ENCODE peak calls at places on chromosome 19, in five cellular contexts. Z is GM23248, U is HCT116, B is hepatocyte, D is Karpas-422. S is an unnamed sample.

GRCh38 chr19:28285917-28286316 is 927.0 kb downstream of the UQCRFS1 start:
- DNase-seq in U (no peak), B (no peak), Z (no peak), D (no peak), S (no peak)

GRCh38 chr19:23283925-23284324 is 33.7 kb upstream of the ZNF724 start:
- DNase-seq in Z (peak; percentile 58), B (peak; percentile 51), D (peak; percentile 81), U (peak; percentile 18), S (peak; percentile 40)

GRCh38 chr19:28710278-28710677 is 502.7 kb downstream of the UQCRFS1 start:
- DNase-seq in D (peak; percentile 88), B (peak; percentile 64), U (peak; percentile 34), Z (peak; percentile 71), S (peak; percentile 79)

GRCh38 chr19:48511800-48512503 is at the start of gene LMTK3:
- DNase-seq in U (no peak), Z (peak; percentile 50), D (peak; percentile 87), B (no peak), S (no peak)

GRCh38 chr19:1122972-1123363 is 19.2 kb downstream of the GPX4 start:
- DNase-seq in Z (peak; percentile 93), D (peak; percentile 95), B (peak; percentile 75), U (peak; percentile 55), S (no peak)

GRCh38 chr19:38233740-38234251 is 9.8 kb upstream of the DPF1 start:
- DNase-seq in B (peak; percentile 88), U (peak; percentile 62), Z (peak; percentile 77), D (peak; percentile 93), S (peak; percentile 62)

GRCh38 chr19:7562646-7563393 is 27.3 kb downstream of the PNPLA6 start:
- DNase-seq in B (no peak), U (no peak), D (no peak), Z (peak; percentile 10), S (no peak)

GRCh38 chr19:45361608-45362007 is 8.8 kb downstream of the ERCC2 start:
- DNase-seq in B (no peak), U (no peak), Z (no peak), D (no peak), S (no peak)

GRCh38 chr19:2670217-2670616 is 32.3 kb downstream of the GNG7 start:
- DNase-seq in U (no peak), D (no peak), Z (no peak), B (no peak), S (no peak)

GRCh38 chr19:39413903-39414608 is 1.6 kb downstream of the PLEKHG2 start:
- DNase-seq in B (peak; percentile 44), D (peak; percentile 42), Z (peak; percentile 44), U (no peak), S (no peak)

GRCh38 chr19:38463365-38463764 is 29.9 kb downstream of the RYR1 start:
- DNase-seq in B (no peak), D (no peak), U (no peak), Z (no peak), S (no peak)

GRCh38 chr19:38401148-38401547 is 1.7 kb upstream of the FAM98C start:
- DNase-seq in D (no peak), U (no peak), Z (peak; percentile 60), B (no peak), S (no peak)

GRCh38 chr19:18202759-18203407 is 959 bp downstream of the RAB3A start:
- DNase-seq in B (peak; percentile 39), Z (peak; percentile 43), U (no peak), D (peak; percentile 78), S (peak; percentile 51)

GRCh38 chr19:646798-647565 is 7.3 kb downstream of the FGF22 start:
- DNase-seq in B (no peak), D (no peak), Z (no peak), U (no peak), S (no peak)

GRCh38 chr19:7644550-7644877 is 7.6 kb downstream of the STXBP2 start:
- DNase-seq in D (no peak), Z (no peak), B (no peak), U (no peak), S (no peak)

GRCh38 chr19:1942934-1943555 is 2.1 kb downstream of the CSNK1G2 start:
- DNase-seq in D (no peak), B (no peak), Z (peak; percentile 29), U (no peak), S (no peak)

GRCh38 chr19:49997709-49998108 is 27.5 kb downstream of the VRK3 start:
- DNase-seq in D (peak; percentile 84), B (no peak), U (peak; percentile 49), Z (peak; percentile 43), S (peak; percentile 16)

GRCh38 chr19:10895920-10896319 is 24.6 kb downstream of the CARM1 start:
- DNase-seq in U (no peak), Z (no peak), D (peak; percentile 62), B (no peak), S (no peak)

GRCh38 chr19:10593820-10594637 is 6.9 kb upstream of the AP1M2 start:
- DNase-seq in D (no peak), U (no peak), B (no peak), Z (no peak), S (peak; percentile 70)

GRCh38 chr19:4714016-4714415 is 9.6 kb downstream of the DPP9 start:
- DNase-seq in D (no peak), Z (no peak), U (no peak), B (no peak), S (no peak)
- H3K4me1 ChIP-seq in D (no peaks in the 10 kb centered on the region), Z (peaks cover 18% of the 10 kb centered on the region), U (peaks cover 42% of the 10 kb centered on the region), B (peaks cover 8% of the 10 kb centered on the region), S (no peaks in the 10 kb centered on the region)

GRCh38 chr19:14497347-14497921 is 1.5 kb upstream of the GIPC1 start:
- DNase-seq in D (peak; percentile 37), U (no peak), B (no peak), Z (peak; percentile 53), S (no peak)
- H3K9me2 ChIP-seq in D (no peaks in the 10 kb centered on the region), U (no peaks in the 10 kb centered on the region), B (no peaks in the 10 kb centered on the region), Z (no peaks in the 10 kb centered on the region), S (no peaks in the 10 kb centered on the region)

GRCh38 chr19:51246153-51246552 is 4.7 kb upstream of the SIGLECL1 start:
- DNase-seq in B (no peak), Z (no peak), U (no peak), D (no peak), S (no peak)
- H3K4me1 ChIP-seq in B (no peaks in the 10 kb centered on the region), Z (no peaks in the 10 kb centered on the region), U (no peaks in the 10 kb centered on the region), D (peaks cover 11% of the 10 kb centered on the region), S (no peaks in the 10 kb centered on the region)

DNA sequence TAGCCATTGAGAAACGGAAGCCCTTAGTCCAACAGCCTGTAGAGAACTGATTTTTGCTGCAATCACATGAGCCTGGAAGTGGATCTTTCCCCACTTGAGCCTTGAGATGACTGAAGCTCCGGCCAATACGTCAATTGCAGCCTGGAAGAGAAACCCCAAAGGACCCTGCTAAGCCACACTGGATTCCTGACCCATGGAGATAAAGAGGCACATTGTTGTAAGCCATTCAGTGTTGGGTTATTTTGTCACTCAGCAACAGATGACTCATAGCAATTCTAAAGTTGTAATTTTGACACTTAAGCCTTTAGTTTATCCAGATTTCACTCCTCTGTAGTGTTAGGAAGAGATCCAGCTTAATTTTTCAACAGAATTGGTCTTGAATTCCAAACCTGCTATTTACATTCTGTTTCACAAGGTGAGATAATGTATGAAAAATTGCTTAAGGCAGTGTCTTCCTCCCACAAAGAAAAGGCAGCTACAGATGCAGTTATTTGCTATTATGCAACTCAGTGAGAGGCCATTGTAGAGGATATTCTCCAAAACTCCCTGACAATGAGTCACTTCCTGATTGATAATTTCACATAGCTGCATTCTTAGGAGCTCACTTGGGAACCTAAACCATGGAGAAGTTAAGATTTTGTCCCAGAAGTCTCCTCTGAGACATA is 59.4 kb upstream of the TSHZ3 start:
- DNase-seq in Z (peak; percentile 90), D (no peak), U (no peak), B (peak; percentile 38), S (no peak)
- H3K9me2 ChIP-seq in Z (no peaks in the 10 kb centered on the region), D (no peaks in the 10 kb centered on the region), U (no peaks in the 10 kb centered on the region), B (no peaks in the 10 kb centered on the region), S (no peaks in the 10 kb centered on the region)

DNA sequence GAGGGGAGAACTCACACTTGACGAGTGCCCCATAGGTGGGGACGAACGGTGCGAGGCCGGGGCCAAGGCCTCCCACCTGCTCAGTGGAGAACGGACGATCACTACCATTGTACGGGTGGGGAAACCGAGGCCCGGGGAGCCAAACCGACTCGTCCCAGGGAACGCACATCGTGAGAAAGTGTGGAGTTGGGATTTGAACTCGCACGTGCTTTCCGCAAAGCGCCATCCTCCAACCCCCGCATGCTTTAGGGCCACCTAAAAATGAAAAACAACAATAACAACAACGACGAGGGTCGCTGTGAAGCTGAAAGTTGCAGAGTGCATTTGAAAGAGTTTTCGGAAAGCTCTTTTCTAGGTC is 458 bp downstream of the ARHGEF1 start:
- DNase-seq in B (no peak), U (no peak), D (no peak), Z (peak; percentile 48), S (no peak)
- H3K4me1 ChIP-seq in B (peaks cover 13% of the 10 kb centered on the region), U (peaks cover 48% of the 10 kb centered on the region), D (peaks cover 72% of the 10 kb centered on the region), Z (peaks cover 11% of the 10 kb centered on the region), S (peaks cover 17% of the 10 kb centered on the region)

GRCh38 chr19:57719901-57720519 is 7.4 kb downstream of the ZNF671 start:
- DNase-seq in Z (no peak), U (no peak), B (no peak), D (no peak), S (no peak)

GRCh38 chr19:57720878-57721277 is 6.5 kb downstream of the ZNF671 start:
- DNase-seq in Z (no peak), B (no peak), U (no peak), D (no peak), S (no peak)

GRCh38 chr19:57719424-57719823 is 8.0 kb downstream of the ZNF671 start:
- DNase-seq in U (no peak), B (no peak), Z (no peak), D (no peak), S (no peak)
- H3K9me2 ChIP-seq in U (no peaks in the 10 kb centered on the region), B (no peaks in the 10 kb centered on the region), Z (no peaks in the 10 kb centered on the region), D (no peaks in the 10 kb centered on the region), S (no peaks in the 10 kb centered on the region)

GRCh38 chr19:5133986-5134595 is 165.2 kb downstream of the KDM4B start:
- DNase-seq in Z (no peak), D (no peak), B (no peak), U (no peak), S (no peak)
- H3K4me1 ChIP-seq in Z (no peaks in the 10 kb centered on the region), D (peaks cover 42% of the 10 kb centered on the region), B (peaks cover 7% of the 10 kb centered on the region), U (no peaks in the 10 kb centered on the region), S (no peaks in the 10 kb centered on the region)

GRCh38 chr19:30284209-30284608 is 88.0 kb upstream of the ZNF536 start:
- DNase-seq in Z (no peak), U (no peak), D (peak; percentile 51), B (no peak), S (no peak)
- H3K9me2 ChIP-seq in Z (no peaks in the 10 kb centered on the region), U (no peaks in the 10 kb centered on the region), D (no peaks in the 10 kb centered on the region), B (no peaks in the 10 kb centered on the region), S (no peaks in the 10 kb centered on the region)

S was measured in MM.1S.